ENCODE peak calls at places on chromosomes 2 and 18, in five cellular contexts. H is HEK293T, V is NT2/D1, M is GM12878, C is H1. S is an unnamed sample.

GRCh38 chr2:191688934-191689695 is 11.2 kb downstream of the NABP1 start:
- DNase-seq in H (no peak), V (peak), M (no peak), C (no peak), S (peak)

GRCh38 chr2:12979066-12979465 is 262.3 kb downstream of the TRIB2 start:
- DNase-seq in H (no peak), V (no peak), M (no peak), C (no peak), S (no peak)

GRCh38 chr2:207311316-207312005 is 145.7 kb upstream of the KLF7 start:
- DNase-seq in H (no peak), V (no peak), M (no peak), C (no peak), S (peak)

GRCh38 chr18:79798999-79799370 is 1.2 kb downstream of the KCNG2 start:
- DNase-seq in H (no peak), V (no peak), M (no peak), C (no peak), S (no peak)

GRCh38 chr2:159613515-159614336 is 2.6 kb downstream of the BAZ2B start:
- DNase-seq in H (no peak), V (no peak), M (no peak), C (no peak), S (no peak)

GRCh38 chr2:217953011-217953481 is 49.7 kb downstream of the TNS1 start:
- DNase-seq in H (no peak), V (no peak), M (no peak), C (no peak), S (no peak)

GRCh38 chr2:129744649-129745048 is 234.8 kb upstream of the RAB6C start:
- DNase-seq in H (no peak), V (no peak), M (no peak), C (no peak), S (no peak)

GRCh38 chr2:235716875-235717496 is 223.1 kb downstream of the AGAP1 start:
- DNase-seq in H (peak), V (no peak), M (no peak), C (no peak), S (no peak)

GRCh38 chr2:47203996-47204395 is 48.9 kb upstream of the STPG4 start:
- DNase-seq in H (no peak), V (no peak), M (no peak), C (no peak), S (no peak)

GRCh38 chr2:102082591-102083586 is 59.7 kb upstream of the IL1R1 start:
- DNase-seq in H (no peak), V (no peak), M (peak), C (no peak), S (peak)

GRCh38 chr18:63994783-63995399 is 25.0 kb downstream of the SERPINB8 start:
- DNase-seq in H (peak), V (no peak), M (no peak), C (peak), S (peak)

GRCh38 chr2:172200495-172201085 is 97.9 kb upstream of the DLX2 start:
- DNase-seq in H (no peak), V (peak), M (no peak), C (no peak), S (no peak)

GRCh38 chr2:121771976-121772742 is 16.7 kb downstream of the TSN start:
- DNase-seq in H (no peak), V (no peak), M (no peak), C (no peak), S (peak)

GRCh38 chr2:112187805-112188596 is 49.8 kb downstream of the FBLN7 start:
- DNase-seq in H (no peak), V (no peak), M (no peak), C (no peak), S (no peak)

GRCh38 chr2:24613154-24613814 is 122.2 kb downstream of the NCOA1 start:
- DNase-seq in H (peak), V (peak), M (peak), C (peak), S (peak)

GRCh38 chr2:124838426-124838825 is 813.3 kb downstream of the CNTNAP5 start:
- DNase-seq in H (no peak), V (no peak), M (no peak), C (no peak), S (no peak)

GRCh38 chr2:124836415-124836814 is 811.3 kb downstream of the CNTNAP5 start:
- DNase-seq in H (no peak), V (no peak), M (no peak), C (no peak), S (no peak)
- TF ChIP-seq SUZ12 in H (no peak), V (no peak), M (no peak), C (no peak), S (no peak)

DNA sequence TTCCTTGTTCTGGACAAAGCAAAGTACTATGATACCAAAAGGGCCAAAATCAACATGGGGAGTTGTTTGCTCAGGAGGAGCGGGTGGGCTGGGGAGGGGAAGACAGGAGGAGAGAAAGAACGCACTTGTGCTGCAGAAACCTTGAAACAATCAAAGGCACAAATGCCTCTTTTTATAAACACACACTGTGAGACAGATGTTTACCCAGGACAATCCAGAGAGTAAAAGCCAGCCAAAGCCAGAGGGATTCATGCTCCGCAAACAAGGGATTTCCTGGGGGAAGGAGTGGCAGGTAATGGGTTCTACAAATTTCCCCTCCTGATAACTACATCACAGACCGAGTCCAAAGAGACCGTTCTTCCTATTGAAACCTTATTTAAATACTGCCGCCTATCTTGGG is 323.5 kb upstream of the SKOR2 start:
- DNase-seq in H (no peak), V (no peak), M (no peak), C (no peak), S (peak)
- TF ChIP-seq SUZ12 in H (no peak), V (no peak), M (no peak), C (no peak), S (no peak)

GRCh38 chr2:8611246-8611645 is 70.6 kb upstream of the ID2 start:
- DNase-seq in H (no peak), V (no peak), M (no peak), C (no peak), S (no peak)

GRCh38 chr2:8607591-8607990 is 74.3 kb upstream of the ID2 start:
- DNase-seq in H (no peak), V (no peak), M (no peak), C (no peak), S (no peak)

GRCh38 chr2:8611712-8612111 is 70.1 kb upstream of the ID2 start:
- DNase-seq in H (no peak), V (no peak), M (no peak), C (no peak), S (peak)

GRCh38 chr2:8608411-8608954 is 73.4 kb upstream of the ID2 start:
- DNase-seq in H (no peak), V (no peak), M (peak), C (no peak), S (no peak)

GRCh38 chr2:8609357-8609804 is 72.5 kb upstream of the ID2 start:
- DNase-seq in H (no peak), V (peak), M (no peak), C (no peak), S (peak)
- TF ChIP-seq SUZ12 in H (no peak), V (no peak), M (no peak), C (no peak), S (no peak)

GRCh38 chr2:226508005-226508404 is 291.6 kb downstream of the IRS1 start:
- DNase-seq in H (no peak), V (no peak), M (no peak), C (no peak), S (no peak)

GRCh38 chr2:226511327-226511726 is 288.3 kb downstream of the IRS1 start:
- DNase-seq in H (no peak), V (no peak), M (no peak), C (no peak), S (no peak)

DNA sequence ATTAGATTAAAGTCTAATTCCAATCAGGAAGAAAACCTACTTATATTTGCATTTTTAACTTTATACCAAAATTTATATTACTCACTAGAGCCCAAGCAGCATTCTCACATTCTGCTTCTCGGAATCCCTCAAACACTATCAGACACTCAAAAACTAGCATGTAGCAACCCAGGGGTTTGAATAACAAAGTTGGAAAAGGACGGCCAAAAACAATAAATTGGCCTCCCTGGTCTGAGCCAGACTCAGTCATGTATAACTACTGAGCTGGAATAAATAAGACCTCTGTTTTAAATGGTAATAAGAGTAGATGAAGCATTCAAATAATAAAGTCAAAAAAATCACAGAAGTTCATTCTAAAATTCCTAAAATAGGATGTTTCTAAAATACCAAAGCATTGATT is 290.9 kb downstream of the IRS1 start:
- DNase-seq in H (no peak), V (no peak), M (no peak), C (no peak), S (no peak)
- TF ChIP-seq SUZ12 in H (no peak), V (no peak), M (no peak), C (no peak), S (no peak)

GRCh38 chr18:52715961-52716360 is 376.0 kb downstream of the DCC start:
- DNase-seq in H (no peak), V (no peak), M (no peak), C (no peak), S (no peak)
- TF ChIP-seq SUZ12 in H (no peak), V (no peak), M (no peak), C (no peak), S (no peak)

GRCh38 chr2:85429924-85430289 is 11.4 kb downstream of the SH2D6 start:
- DNase-seq in H (no peak), V (no peak), M (no peak), C (no peak), S (no peak)
- TF ChIP-seq SUZ12 in H (no peak), V (no peak), M (no peak), C (no peak), S (no peak)

DNA sequence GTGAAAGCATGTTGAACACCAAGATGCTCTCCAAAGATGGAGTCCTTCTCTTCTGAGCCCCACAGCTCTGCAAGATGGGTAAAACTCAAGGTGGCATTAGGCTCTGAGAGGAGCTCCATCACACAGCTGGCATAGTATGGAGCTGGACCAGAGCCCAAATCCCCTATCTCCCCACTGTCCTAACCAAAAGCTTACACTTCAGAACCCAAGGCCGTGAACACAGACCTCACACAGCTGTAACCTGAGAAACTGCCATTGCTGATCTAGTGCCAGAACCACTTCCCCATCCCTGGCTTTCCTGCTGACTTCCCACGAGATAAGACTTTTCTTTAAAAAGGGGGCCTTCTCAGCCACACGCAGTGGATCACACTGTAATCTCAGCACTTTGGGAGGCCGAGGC is 25.0 kb downstream of the TTC32 start:
- DNase-seq in H (no peak), V (no peak), M (no peak), C (no peak), S (no peak)
- TF ChIP-seq SUZ12 in H (no peak), V (no peak), M (no peak), C (no peak), S (no peak)

DNA sequence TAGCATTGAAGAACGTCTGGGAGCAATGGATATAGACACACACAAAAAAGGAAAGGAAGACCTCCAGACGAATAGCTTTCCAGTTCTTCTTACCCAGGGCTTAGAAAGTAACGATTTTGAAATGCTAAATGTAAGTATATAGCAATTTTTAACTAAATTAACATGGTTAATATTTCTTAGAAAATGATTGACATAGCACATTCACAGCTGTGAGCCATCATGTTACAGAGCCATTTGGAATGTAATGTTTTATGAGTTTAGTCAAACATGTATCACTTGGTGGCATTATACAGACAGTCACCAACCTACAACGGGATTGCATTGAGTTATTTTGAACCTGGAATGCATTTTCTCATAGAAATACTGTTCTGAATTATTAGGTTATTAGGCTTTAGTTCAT is 35.1 kb downstream of the WDR43 start:
- DNase-seq in H (no peak), V (no peak), M (no peak), C (no peak), S (no peak)
- TF ChIP-seq SUZ12 in H (no peak), V (no peak), M (no peak), C (no peak), S (no peak)

GRCh38 chr2:188369365-188369764 is 77.7 kb downstream of the GULP1 start:
- DNase-seq in H (peak), V (peak), M (no peak), C (no peak), S (peak)

GRCh38 chr2:188367164-188367563 is 75.5 kb downstream of the GULP1 start:
- DNase-seq in H (no peak), V (no peak), M (no peak), C (no peak), S (no peak)

GRCh38 chr2:188360485-188361263 is 69.0 kb downstream of the GULP1 start:
- DNase-seq in H (no peak), V (no peak), M (no peak), C (no peak), S (no peak)

GRCh38 chr2:188365058-188365641 is 73.5 kb downstream of the GULP1 start:
- DNase-seq in H (no peak), V (no peak), M (no peak), C (no peak), S (no peak)

GRCh38 chr2:188364033-188364432 is 72.4 kb downstream of the GULP1 start:
- DNase-seq in H (no peak), V (no peak), M (no peak), C (no peak), S (no peak)
- TF ChIP-seq SUZ12 in H (no peak), V (no peak), M (no peak), C (no peak), S (no peak)

GRCh38 chr2:213545964-213546363 is 261.7 kb downstream of the SPAG16 start:
- DNase-seq in H (no peak), V (no peak), M (no peak), C (no peak), S (no peak)
- TF ChIP-seq SUZ12 in H (no peak), V (no peak), M (no peak), C (no peak), S (no peak)

S was measured in HepG2.